ENCODE peak calls at places on chromosomes 11 and 22, in seven cellular contexts. Q, K, G, N, U, X and V are unnamed samples.

GRCh38 chr11:117819096-117820040 is 5.2 kb downstream of the FXYD2 start:
- DNase-seq in K (peak), X (peak), N (peak), U (peak), Q (peak), G (peak), V (peak)

GRCh38 chr11:43833657-43834073 is 47.0 kb upstream of the ALKBH3 start:
- DNase-seq in N (peak), K (peak), Q (peak), G (peak), U (no peak), X (no peak), V (peak)

GRCh38 chr11:123742334-123742733 is 874 bp upstream of the ZNF202 start:
- DNase-seq in K (no peak), X (peak), G (no peak), Q (no peak), U (no peak), N (no peak), V (no peak)

GRCh38 chr11:104165014-104165413 is 1.1 kb upstream of the PDGFD start:
- DNase-seq in K (no peak), G (no peak), U (no peak), Q (no peak), N (no peak), X (no peak), V (no peak)

GRCh38 chr11:123740787-123741158 is 687 bp downstream of the ZNF202 start:
- DNase-seq in X (no peak), G (no peak), Q (peak), N (no peak), K (no peak), U (no peak), V (no peak)

GRCh38 chr22:41401781-41402648 is 20.3 kb downstream of the TEF start:
- DNase-seq in K (peak), N (peak), Q (peak), U (peak), X (no peak), G (peak), V (peak)

GRCh38 chr11:62574363-62575057 is 819 bp upstream of the EEF1G start:
- DNase-seq in Q (peak), G (no peak), N (no peak), U (no peak), K (no peak), X (peak), V (no peak)

GRCh38 chr22:32992821-32993220 is 65.4 kb downstream of the SYN3 start:
- DNase-seq in U (no peak), K (no peak), Q (no peak), G (no peak), N (no peak), X (no peak), V (no peak)

GRCh38 chr22:28410050-28410816 is 269.4 kb downstream of the TTC28 start:
- DNase-seq in Q (peak), X (no peak), N (no peak), U (no peak), K (peak), G (peak), V (peak)

GRCh38 chr11:129410561-129410960 is 34.9 kb downstream of the BARX2 start:
- DNase-seq in N (no peak), U (no peak), Q (no peak), G (no peak), K (no peak), X (no peak), V (no peak)

GRCh38 chr11:85896871-85897270 is 41.7 kb downstream of the CCDC83 start:
- DNase-seq in K (no peak), Q (peak), U (no peak), X (no peak), G (no peak), N (no peak), V (no peak)

GRCh38 chr11:64371201-64371600 is 12.2 kb downstream of the RPS6KA4 start:
- DNase-seq in N (no peak), X (no peak), U (no peak), K (no peak), Q (no peak), G (no peak), V (no peak)

GRCh38 chr11:69007978-69008381 is 5.1 kb downstream of the MRGPRF start:
- DNase-seq in K (no peak), G (no peak), X (no peak), Q (no peak), U (no peak), N (peak), V (no peak)

GRCh38 chr11:370087-370941 is 1.0 kb downstream of the B4GALNT4 start:
- DNase-seq in K (no peak), G (no peak), N (no peak), X (no peak), Q (no peak), U (no peak), V (no peak)

GRCh38 chr11:1749787-1750351 is 526 bp downstream of the IFITM10 start:
- DNase-seq in X (no peak), U (no peak), N (no peak), Q (peak), G (peak), K (peak), V (peak)

GRCh38 chr11:47607380-47607779 is 13.2 kb upstream of the C1QTNF4 start:
- DNase-seq in N (no peak), G (peak), X (no peak), K (peak), Q (peak), U (peak), V (peak)

GRCh38 chr11:65446446-65447277 is 24.1 kb downstream of the NEAT1 start:
- DNase-seq in Q (peak), N (no peak), G (peak), U (no peak), K (peak), X (no peak), V (peak)

GRCh38 chr11:115476463-115477286 is 27.5 kb downstream of the CADM1 start:
- DNase-seq in X (no peak), G (no peak), U (no peak), N (no peak), K (no peak), Q (no peak), V (no peak)

GRCh38 chr11:65646288-65646734 is 8.4 kb downstream of the SIPA1 start:
- DNase-seq in G (no peak), Q (no peak), U (no peak), N (no peak), X (no peak), K (no peak), V (no peak)

GRCh38 chr22:38012604-38013072 is 28.3 kb upstream of the SOX10 start:
- DNase-seq in G (no peak), Q (peak), X (no peak), U (no peak), K (peak), N (no peak), V (no peak)
- TF ChIP-seq CTCF in G (no peak), Q (no peak), X (no peak), U (no peak), K (no peak), N (no peak), V (no peak)

GRCh38 chr22:44807915-44808690 is 55.7 kb downstream of the ARHGAP8 start:
- DNase-seq in K (no peak), Q (no peak), N (no peak), U (no peak), G (no peak), X (peak), V (no peak)
- TF ChIP-seq CTCF in K (peak), Q (no peak), N (no peak), U (no peak), G (peak), X (peak), V (no peak)

GRCh38 chr11:19244621-19245020 is 3.9 kb upstream of the E2F8 start:
- DNase-seq in U (no peak), Q (no peak), N (no peak), K (no peak), X (no peak), G (no peak), V (no peak)
- TF ChIP-seq CTCF in U (no peak), Q (no peak), N (no peak), K (no peak), X (no peak), G (no peak), V (no peak)

DNA sequence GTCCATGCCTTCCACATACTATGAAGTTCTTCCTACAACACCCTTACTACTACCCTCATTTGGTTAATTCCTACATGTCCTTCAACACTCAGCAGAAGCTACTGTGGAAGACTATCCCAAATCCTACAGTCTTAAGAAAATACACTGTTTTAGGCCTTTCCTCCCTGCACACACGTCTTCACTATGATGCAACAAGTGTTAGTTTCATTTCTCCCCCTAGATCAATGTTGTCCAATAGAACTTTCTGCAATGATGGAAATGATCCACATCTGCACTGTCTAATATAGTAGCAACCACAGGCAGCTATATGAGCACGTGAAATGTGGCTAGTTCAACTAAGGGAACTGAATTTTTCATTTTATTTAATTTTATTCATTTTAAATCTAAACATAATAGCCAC is 46.7 kb upstream of the CCDC34 start:
- DNase-seq in G (no peak), N (no peak), U (no peak), K (no peak), X (no peak), Q (no peak), V (no peak)
- TF ChIP-seq CTCF in G (no peak), N (no peak), U (no peak), K (no peak), X (no peak), Q (no peak), V (no peak)